ENCODE peak calls at places on chromosomes 16 and 17, in six cellular contexts. Q, Y, Z, H, S and P are unnamed samples.

GRCh38 chr16:74291577-74292208 is 4.9 kb upstream of the PSMD7 start:
- DNase-seq in Q (peak), Y (no peak), Z (peak), H (no peak), S (no peak), P (no peak)

GRCh38 chr17:44001461-44001920 is 2.9 kb upstream of the NAGS start:
- DNase-seq in Q (no peak), Y (no peak), Z (no peak), H (no peak), S (no peak), P (no peak)

GRCh38 chr17:40176409-40177110 is 710 bp upstream of the RAPGEFL1 start:
- DNase-seq in Q (no peak), Y (no peak), Z (no peak), H (no peak), S (no peak), P (no peak)

GRCh38 chr16:180101-180920 is at the start of gene HBQ1:
- DNase-seq in Q (peak), Y (no peak), Z (no peak), H (no peak), S (no peak), P (no peak)

GRCh38 chr16:70715113-70715711 is 29.4 kb upstream of the MTSS2 start:
- DNase-seq in Q (peak), Y (no peak), Z (peak), H (peak), S (peak), P (no peak)

GRCh38 chr16:72800524-72800923 is 247.4 kb downstream of the ZFHX3 start:
- DNase-seq in Q (no peak), Y (no peak), Z (no peak), H (no peak), S (no peak), P (no peak)

GRCh38 chr17:45090711-45091110 is 29.6 kb downstream of the NMT1 start:
- DNase-seq in Q (no peak), Y (no peak), Z (no peak), H (no peak), S (no peak), P (no peak)

GRCh38 chr17:29376667-29377268 is 13.4 kb upstream of the TAOK1 start:
- DNase-seq in Q (peak), Y (no peak), Z (peak), H (peak), S (peak), P (no peak)

GRCh38 chr17:17822189-17822978 is 14.4 kb downstream of the SREBF1 start:
- DNase-seq in Q (peak), Y (no peak), Z (peak), H (no peak), S (no peak), P (no peak)

GRCh38 chr17:82076018-82076784 is 10.6 kb upstream of the DUS1L start:
- DNase-seq in Q (no peak), Y (no peak), Z (no peak), H (no peak), S (no peak), P (no peak)

GRCh38 chr16:85945424-85945751 is 46.4 kb downstream of the IRF8 start:
- DNase-seq in Q (no peak), Y (no peak), Z (no peak), H (no peak), S (no peak), P (no peak)

GRCh38 chr16:30997887-30998711 is 12.3 kb downstream of the STX1B start:
- DNase-seq in Q (peak), Y (no peak), Z (peak), H (peak), S (no peak), P (no peak)

GRCh38 chr16:253833-254232 is 19.2 kb downstream of the FAM234A start:
- DNase-seq in Q (no peak), Y (no peak), Z (no peak), H (no peak), S (no peak), P (no peak)

GRCh38 chr16:54407596-54407995 is 121.0 kb upstream of the IRX3 start:
- DNase-seq in Q (no peak), Y (no peak), Z (peak), H (peak), S (peak), P (no peak)

GRCh38 chr17:42571435-42572225 is 4.7 kb downstream of the MLX start:
- DNase-seq in Q (no peak), Y (no peak), Z (no peak), H (no peak), S (no peak), P (no peak)

GRCh38 chr16:77298638-77299360 is 99.6 kb downstream of the SYCE1L start:
- DNase-seq in Q (peak), Y (no peak), Z (peak), H (no peak), S (peak), P (no peak)

GRCh38 chr16:1512174-1512573 is 19.0 kb downstream of the TELO2 start:
- DNase-seq in Q (no peak), Y (no peak), Z (no peak), H (no peak), S (no peak), P (no peak)

GRCh38 chr17:7403043-7403901 is 625 bp downstream of the TMEM256 start:
- DNase-seq in Q (no peak), Y (peak), Z (peak), H (no peak), S (no peak), P (no peak)

GRCh38 chr16:87178977-87179376 is 138.2 kb downstream of the C16orf95 start:
- DNase-seq in Q (peak), Y (no peak), Z (peak), H (no peak), S (no peak), P (no peak)

GRCh38 chr16:15765880-15766279 is 90.9 kb downstream of the MYH11 start:
- DNase-seq in Q (peak), Y (no peak), Z (peak), H (no peak), S (no peak), P (no peak)

GRCh38 chr17:35141681-35142466 is at the start of gene NLE1:
- DNase-seq in Q (peak), Y (peak), Z (peak), H (peak), S (no peak), P (peak)

GRCh38 chr16:50557046-50557445 is 8.8 kb downstream of the NKD1 start:
- DNase-seq in Q (no peak), Y (no peak), Z (no peak), H (no peak), S (no peak), P (no peak)

GRCh38 chr16:1781758-1782407 is 488 bp downstream of the SPSB3 start:
- DNase-seq in Q (peak), Y (peak), Z (peak), H (no peak), S (no peak), P (peak)

GRCh38 chr17:42564815-42565522 is 1.9 kb upstream of the MLX start:
- DNase-seq in Q (no peak), Y (no peak), Z (no peak), H (no peak), S (no peak), P (no peak)

GRCh38 chr16:85209526-85210121 is 97.4 kb upstream of the CIBAR2 start:
- DNase-seq in Q (no peak), Y (no peak), Z (no peak), H (no peak), S (no peak), P (no peak)

GRCh38 chr16:30581462-30581861 is 4.0 kb downstream of the ZNF785 start:
- DNase-seq in Q (no peak), Y (no peak), Z (no peak), H (no peak), S (no peak), P (no peak)

GRCh38 chr17:57855391-57856035 is 5.7 kb upstream of the MRPS23 start:
- DNase-seq in Q (no peak), Y (no peak), Z (no peak), H (no peak), S (no peak), P (no peak)

GRCh38 chr16:20750558-20750957 is 8.9 kb upstream of the THUMPD1 start:
- DNase-seq in Q (no peak), Y (no peak), Z (no peak), H (no peak), S (no peak), P (no peak)

GRCh38 chr17:60315650-60316049 is 76.3 kb downstream of the USP32 start:
- DNase-seq in Q (no peak), Y (no peak), Z (peak), H (no peak), S (no peak), P (peak)

GRCh38 chr17:77607606-77608005 is 350.9 kb upstream of the TNRC6C start:
- DNase-seq in Q (no peak), Y (no peak), Z (no peak), H (no peak), S (no peak), P (no peak)

GRCh38 chr17:13601776-13602551 is at the start of gene HS3ST3A1:
- DNase-seq in Q (peak), Y (no peak), Z (no peak), H (peak), S (no peak), P (no peak)

GRCh38 chr16:89864421-89864820 is 9.0 kb upstream of the TCF25 start:
- DNase-seq in Q (no peak), Y (no peak), Z (peak), H (no peak), S (no peak), P (no peak)

GRCh38 chr16:4880006-4880580 is 32.8 kb downstream of the UBN1 start:
- DNase-seq in Q (no peak), Y (no peak), Z (no peak), H (no peak), S (no peak), P (no peak)

GRCh38 chr17:7034955-7035590 is 742 bp upstream of the SLC16A13 start:
- DNase-seq in Q (no peak), Y (no peak), Z (no peak), H (no peak), S (no peak), P (peak)

GRCh38 chr17:75684924-75685323 is 17.8 kb downstream of the SAP30BP start:
- DNase-seq in Q (no peak), Y (no peak), Z (no peak), H (no peak), S (no peak), P (no peak)

GRCh38 chr17:31859487-31860008 is 504 bp upstream of the COPRS start:
- DNase-seq in Q (no peak), Y (no peak), Z (no peak), H (no peak), S (no peak), P (no peak)